ENCODE peak calls at places on chromosomes 5 and 9, in nine cellular contexts. X, T, M, Z, K, B, D, O and S are unnamed samples.

GRCh38 chr9:123470121-123470851 is 114.3 kb downstream of the CRB2 start:
- DNase-seq in Z (no peak), M (peak), K (no peak), O (no peak), D (no peak), T (no peak), X (no peak), B (no peak), S (no peak)

GRCh38 chr9:71010258-71010657 is 111.2 kb downstream of the TRPM3 start:
- DNase-seq in T (no peak), Z (no peak), K (no peak), M (no peak), O (no peak), B (no peak), D (no peak), X (no peak), S (no peak)

GRCh38 chr5:98789029-98789428 is 15.6 kb downstream of the RGMB start:
- DNase-seq in T (no peak), Z (no peak), D (no peak), X (no peak), K (no peak), O (no peak), M (no peak), B (no peak), S (no peak)

GRCh38 chr5:69136296-69136695 is 30.7 kb upstream of the CCNB1 start:
- DNase-seq in Z (no peak), D (peak), T (no peak), O (peak), B (peak), M (no peak), K (no peak), X (no peak), S (no peak)

GRCh38 chr9:118929317-118929716 is 439.9 kb downstream of the BRINP1 start:
- DNase-seq in Z (no peak), M (no peak), K (no peak), B (no peak), O (peak), D (no peak), T (no peak), X (no peak), S (no peak)

GRCh38 chr9:138117101-138117750 is 239.6 kb downstream of the CACNA1B start:
- DNase-seq in Z (no peak), D (no peak), K (no peak), M (no peak), T (no peak), O (no peak), B (no peak), X (no peak), S (no peak)

GRCh38 chr5:150124111-150124557 is 31.5 kb downstream of the PDGFRB start:
- DNase-seq in K (no peak), O (no peak), M (no peak), T (no peak), D (no peak), Z (no peak), X (no peak), B (no peak), S (no peak)

GRCh38 chr5:56054651-56055050 is 59.9 kb upstream of the IL6ST start:
- DNase-seq in B (no peak), Z (no peak), D (no peak), K (no peak), O (no peak), X (no peak), M (no peak), T (no peak), S (no peak)

GRCh38 chr9:99964336-99964735 is 57.9 kb downstream of the STX17 start:
- DNase-seq in T (no peak), B (no peak), D (no peak), Z (no peak), O (no peak), M (no peak), K (no peak), X (no peak), S (no peak)